ENCODE peak calls at places on chromosomes 4 and X, in five cellular contexts. S is tibial artery; L is CD8-positive, alpha-beta T cell; I is CD8-positive, alpha-beta memory T cell; K is aorta. T is an unnamed sample.

GRCh38 chr4:78720994-78721677 is 55.0 kb upstream of the BMP2K start:
- DNase-seq in S (peak; percentile 66), L (no peak), I (no peak), K (peak; percentile 61), T (no peak)

GRCh38 chr4:173794662-173795061 is 264.6 kb upstream of the HAND2 start:
- DNase-seq in S (no peak), L (no peak), I (no peak), K (no peak), T (no peak)

GRCh38 chr4:42865572-42866189 is 26.8 kb upstream of the GRXCR1 start:
- DNase-seq in S (no peak), L (peak; percentile 24), I (peak; percentile 6), K (no peak), T (peak; percentile 4)

GRCh38 chr4:138110815-138111214 is 131.3 kb downstream of the SLC7A11 start:
- DNase-seq in S (no peak), L (no peak), I (no peak), K (no peak), T (no peak)

GRCh38 chr4:186805020-186805820 is 81.6 kb upstream of the FAT1 start:
- DNase-seq in S (no peak), L (no peak), I (no peak), K (no peak), T (no peak)

GRCh38 chr4:18042012-18042411 is 20.5 kb upstream of the LCORL start:
- DNase-seq in S (no peak), L (no peak), I (no peak), K (no peak), T (no peak)

GRCh38 chrX:134172588-134173259 is 64.3 kb upstream of the CCDC160 start:
- DNase-seq in S (peak; percentile 54), L (peak; percentile 18), I (no peak), K (no peak), T (no peak)

GRCh38 chrX:21973321-21974010 is 33.0 kb downstream of the SMS start:
- DNase-seq in S (no peak), L (no peak), I (no peak), K (no peak), T (no peak)

GRCh38 chr4:144399927-144400326 is 246.0 kb upstream of the HHIP start:
- DNase-seq in S (no peak), L (no peak), I (no peak), K (peak; percentile 29), T (no peak)

GRCh38 chr4:41719417-41719816 is 29.1 kb downstream of the PHOX2B start:
- DNase-seq in S (no peak), L (no peak), I (no peak), K (no peak), T (no peak)

GRCh38 chr4:35934370-35934981 is 309.8 kb downstream of the ARAP2 start:
- DNase-seq in S (no peak), L (no peak), I (no peak), K (no peak), T (no peak)

GRCh38 chr4:168486961-168487820 is 6.9 kb upstream of the DDX60L start:
- DNase-seq in S (no peak), L (no peak), I (no peak), K (no peak), T (no peak)

GRCh38 chr4:167183036-167183435 is 51.3 kb downstream of the SPOCK3 start:
- DNase-seq in S (no peak), L (no peak), I (no peak), K (no peak), T (no peak)
- H3K27ac ChIP-seq in S (no peak overlapping the region), L (no peak overlapping the region), I (no peak overlapping the region), K (no peak overlapping the region), T (no peak overlapping the region)

GRCh38 chrX:48598645-48599044 is 1.4 kb downstream of the WDR13 start:
- DNase-seq in S (no peak), L (no peak), I (no peak), K (no peak), T (no peak)
- H3K4me3 ChIP-seq in S (peak overlapping the region; percentile 65), L (no peak overlapping the region), I (peak overlapping the region; percentile 97), K (no peak overlapping the region), T (no peak overlapping the region)

DNA sequence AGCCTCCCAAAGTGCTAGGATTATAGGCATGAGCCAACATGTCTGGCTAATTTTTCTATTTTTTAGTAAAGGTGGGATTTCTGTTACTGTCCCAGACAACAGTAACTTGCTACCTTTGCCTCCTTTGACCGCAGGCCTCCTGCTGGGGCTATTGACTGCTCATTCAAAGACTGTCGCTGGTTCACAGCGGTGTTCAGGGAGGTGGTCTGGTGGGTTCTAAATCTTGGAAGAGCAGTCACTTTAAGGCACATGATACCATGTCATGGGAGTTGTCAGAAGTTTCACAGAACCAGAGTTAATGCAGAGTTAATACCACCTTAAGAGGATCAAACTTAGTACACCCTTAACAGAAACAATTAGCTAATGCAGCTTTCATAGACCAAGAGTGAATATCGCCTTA is 3.8 kb downstream of the ASMT start:
- DNase-seq in S (no peak), L (no peak), I (no peak), K (no peak), T (no peak)
- H3K36me3 ChIP-seq in S (no peaks in the 10 kb centered on the region), L (no peaks in the 10 kb centered on the region), I (no peaks in the 10 kb centered on the region), K (no peaks in the 10 kb centered on the region), T (no peaks in the 10 kb centered on the region)

DNA sequence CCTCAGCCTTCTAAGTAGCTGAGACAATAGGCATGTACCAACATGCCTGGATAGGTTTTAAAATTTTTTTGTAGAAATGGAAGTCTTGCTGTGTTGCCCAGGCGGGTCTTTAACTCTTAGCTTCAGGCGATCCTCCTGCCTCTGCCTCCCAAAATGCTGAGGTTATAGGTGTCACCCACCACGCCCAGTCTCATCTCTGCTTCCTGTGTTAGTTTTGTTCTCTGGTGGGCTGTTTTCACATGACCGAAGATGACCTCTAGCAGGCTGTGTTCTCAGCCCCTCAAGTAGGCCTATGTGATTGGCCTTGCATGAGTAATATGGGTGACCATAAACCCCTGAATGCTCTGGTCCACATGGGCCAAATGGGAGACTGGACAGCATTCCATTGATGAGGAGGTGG is 56.8 kb upstream of the MSANTD1 start:
- DNase-seq in S (no peak), L (no peak), I (no peak), K (no peak), T (no peak)
- H3K27ac ChIP-seq in S (no peak overlapping the region), L (peak overlapping the region; percentile 26), I (peak overlapping the region; percentile 55), K (no peak overlapping the region), T (no peak overlapping the region)

DNA sequence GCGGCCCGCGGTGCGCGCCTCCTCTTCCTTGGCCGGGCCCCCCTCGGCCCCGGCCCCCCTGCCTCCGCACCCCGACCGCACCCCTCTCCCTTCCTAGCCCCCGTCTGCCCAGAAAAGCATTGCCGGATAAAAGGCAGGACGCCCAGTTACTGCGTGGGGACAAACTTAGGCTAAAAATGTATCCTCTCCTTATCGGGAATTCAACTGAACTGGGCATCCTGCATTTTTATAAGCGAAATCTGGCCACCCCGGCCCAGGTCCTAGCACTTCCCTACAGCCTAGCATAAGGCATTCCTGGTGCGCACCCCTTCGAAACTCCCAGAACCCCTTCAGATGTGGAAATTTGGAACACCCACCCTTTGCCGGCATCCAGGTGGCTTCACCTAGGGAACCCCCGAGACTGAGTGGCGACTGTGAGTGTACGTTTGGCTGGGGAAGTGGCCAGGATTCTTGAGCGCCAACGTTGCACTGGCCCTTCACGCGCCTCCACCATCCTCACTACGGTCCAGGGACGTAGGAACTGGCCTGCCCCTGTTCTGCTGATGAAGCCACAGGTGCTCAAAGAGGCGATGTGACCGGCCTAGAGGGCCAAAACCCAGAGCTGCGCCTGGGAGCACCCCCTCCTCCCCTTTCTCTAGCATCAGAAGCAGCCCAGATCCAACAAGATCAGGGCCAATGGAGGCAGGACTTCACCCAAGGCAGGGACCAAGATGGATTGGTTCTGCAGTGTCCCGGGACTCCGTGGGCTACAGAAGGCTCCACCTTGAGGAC is 5.7 kb upstream of the RNF4 start:
- DNase-seq in S (no peak), L (no peak), I (no peak), K (no peak), T (no peak)
- H3K4me3 ChIP-seq in S (peak overlapping the region; percentile 53), L (peak overlapping the region; percentile 33), I (no peak overlapping the region), K (peak overlapping the region; percentile 45), T (no peak overlapping the region)

GRCh38 chr4:160537681-160538080 is 1434.8 kb downstream of the RAPGEF2 start:
- DNase-seq in S (no peak), L (no peak), I (no peak), K (no peak), T (no peak)
- H3K36me3 ChIP-seq in S (no peaks in the 10 kb centered on the region), L (no peaks in the 10 kb centered on the region), I (no peaks in the 10 kb centered on the region), K (no peaks in the 10 kb centered on the region), T (no peaks in the 10 kb centered on the region)

GRCh38 chr4:3042226-3042625 is 32.1 kb downstream of the HTT-AS start:
- DNase-seq in S (no peak), L (no peak), I (no peak), K (no peak), T (no peak)

GRCh38 chr4:3037957-3038451 is 36.3 kb downstream of the HTT-AS start:
- DNase-seq in S (peak; percentile 59), L (no peak), I (no peak), K (no peak), T (no peak)

GRCh38 chr4:3039706-3040366 is 34.5 kb downstream of the HTT-AS start:
- DNase-seq in S (no peak), L (no peak), I (no peak), K (no peak), T (no peak)

GRCh38 chr4:3041192-3042142 is 32.9 kb downstream of the HTT-AS start:
- DNase-seq in S (peak; percentile 79), L (no peak), I (peak; percentile 31), K (peak; percentile 84), T (peak; percentile 19)

DNA sequence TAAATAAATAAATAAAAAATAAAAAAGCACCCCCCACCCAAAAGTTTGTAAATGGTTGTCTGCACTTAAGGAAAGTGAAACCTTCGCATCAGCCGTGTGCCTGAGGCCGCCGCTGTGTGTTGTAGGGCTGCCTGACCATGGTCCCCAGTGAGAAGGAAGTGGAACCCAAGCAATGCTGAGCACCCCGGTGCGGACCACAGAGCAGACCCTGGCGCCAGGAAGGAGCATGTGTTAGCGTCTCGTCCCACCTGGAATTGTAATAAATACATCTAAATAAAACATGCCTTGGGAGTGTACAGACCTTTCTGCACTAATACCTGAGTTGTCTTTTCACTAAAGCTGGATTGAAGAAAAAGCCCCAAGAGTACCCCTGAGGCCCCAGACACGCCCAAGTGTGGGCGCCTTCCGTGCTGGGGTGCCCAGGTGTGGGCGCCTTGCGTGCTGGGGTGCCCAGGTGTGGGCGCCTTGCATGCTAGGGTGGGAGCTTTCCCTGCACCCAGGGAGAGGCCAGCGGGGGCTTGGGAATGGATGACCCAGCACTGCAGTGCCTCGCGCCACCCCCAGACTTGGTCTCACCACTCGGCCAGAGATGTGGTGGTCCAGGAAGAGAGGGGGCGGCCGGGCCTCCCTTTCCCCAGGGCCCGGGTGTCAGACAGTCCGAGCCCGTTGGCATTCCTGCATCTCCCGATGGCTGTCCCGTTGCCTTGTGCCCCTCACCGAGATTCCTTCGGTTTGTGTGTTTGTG is 33.7 kb downstream of the HTT-AS start:
- DNase-seq in S (no peak), L (no peak), I (no peak), K (no peak), T (no peak)
- H3K27ac ChIP-seq in S (no peak overlapping the region), L (peak overlapping the region; percentile 30), I (no peak overlapping the region), K (no peak overlapping the region), T (no peak overlapping the region)

DNA sequence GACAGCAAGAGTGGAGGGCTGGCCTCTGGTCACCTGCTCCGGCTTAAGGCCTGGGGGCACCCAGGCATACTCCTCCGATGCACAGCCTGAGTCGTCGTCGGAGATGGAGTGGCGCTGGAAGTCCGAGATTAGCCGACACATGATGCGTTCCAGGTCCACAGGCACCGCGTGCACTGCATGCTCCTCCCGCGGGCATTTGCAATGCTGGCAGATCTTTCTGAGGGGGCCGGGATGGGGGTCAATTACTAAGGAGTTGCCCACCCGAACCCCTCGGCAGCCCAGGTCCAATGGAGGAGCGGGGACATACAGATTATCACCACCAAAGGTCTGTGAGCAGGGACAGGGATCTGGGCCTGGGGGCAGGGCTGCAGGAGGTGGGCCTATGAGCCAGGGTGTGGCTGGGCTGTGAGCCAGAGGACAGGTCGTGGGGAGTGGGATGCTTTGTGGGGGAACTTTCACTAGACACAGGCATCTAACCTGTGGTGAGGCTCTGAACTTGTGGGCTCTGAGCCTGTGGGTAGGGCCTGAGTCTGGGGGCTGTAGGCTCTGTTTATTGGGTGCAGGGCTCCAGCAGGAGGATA is 2.4 kb downstream of the PRICKLE3 start:
- DNase-seq in S (no peak), L (no peak), I (no peak), K (no peak), T (no peak)
- H3K4me3 ChIP-seq in S (peak overlapping the region; percentile 61), L (no peak overlapping the region), I (no peak overlapping the region), K (no peak overlapping the region), T (no peak overlapping the region)

T was measured in effector memory CD4-positive, alpha-beta T cell.